ENCODE peak calls at places on chromosome 7, in four cellular contexts. G is H9, F is neuronal stem cell, J is mesendoderm. V is an unnamed sample.

GRCh38 chr7:2709553-2710165 is 21.7 kb downstream of the AMZ1 start:
- DNase-seq in G (peak; percentile 95), F (peak; percentile 62), J (peak; percentile 87), V (peak; percentile 93)

GRCh38 chr7:99374121-99375064 is at the start of gene ARPC1B:
- DNase-seq in G (peak; percentile 85), F (peak; percentile 67), J (peak; percentile 83), V (no peak)

GRCh38 chr7:139482122-139482521 is 1.4 kb downstream of the KLRG2 start:
- DNase-seq in G (no peak), F (no peak), J (no peak), V (no peak)

GRCh38 chr7:135910393-135911036 is 66.6 kb downstream of the MTPN start:
- DNase-seq in G (no peak), F (no peak), J (no peak), V (no peak)

GRCh38 chr7:47100815-47101435 is 481.0 kb downstream of the TNS3 start:
- DNase-seq in G (peak; percentile 78), F (peak; percentile 20), J (peak; percentile 77), V (peak; percentile 81)

GRCh38 chr7:140330128-140330527 is 68.2 kb downstream of the SLC37A3 start:
- DNase-seq in G (no peak), F (no peak), J (no peak), V (no peak)

GRCh38 chr7:106464169-106464568 is 179.4 kb upstream of the NAMPT start:
- DNase-seq in G (no peak), F (no peak), J (no peak), V (no peak)

GRCh38 chr7:139737221-139738100 is 40.3 kb downstream of the HIPK2 start:
- DNase-seq in G (no peak), F (no peak), J (no peak), V (no peak)

GRCh38 chr7:100465702-100466311 is 1.7 kb upstream of the SPACDR start:
- DNase-seq in G (peak; percentile 80), F (peak; percentile 54), J (peak; percentile 86), V (no peak)

GRCh38 chr7:84251183-84251845 is 56.7 kb upstream of the SEMA3A start:
- DNase-seq in G (no peak), F (no peak), J (peak; percentile 32), V (no peak)

GRCh38 chr7:525740-526139 is 6.1 kb upstream of the PDGFA start:
- DNase-seq in G (no peak), F (no peak), J (no peak), V (no peak)

GRCh38 chr7:43763183-43763582 is 4.7 kb downstream of the BLVRA start:
- DNase-seq in G (peak; percentile 54), F (no peak), J (peak; percentile 64), V (no peak)

GRCh38 chr7:78203042-78203720 is 404.6 kb downstream of the PHTF2 start:
- DNase-seq in G (no peak), F (no peak), J (no peak), V (no peak)

GRCh38 chr7:26865094-26865388 is 651 bp upstream of the SKAP2 start:
- DNase-seq in G (no peak), F (no peak), J (no peak), V (no peak)

GRCh38 chr7:93921190-93921585 is 347 bp upstream of the GNG11 start:
- DNase-seq in G (no peak), F (no peak), J (no peak), V (no peak)

GRCh38 chr7:57819491-57819981 is 369.6 kb downstream of the ZNF716 start:
- DNase-seq in G (no peak), F (no peak), J (no peak), V (no peak)

GRCh38 chr7:129494041-129494440 is 8.3 kb upstream of the SMKR1 start:
- DNase-seq in G (no peak), F (no peak), J (no peak), V (no peak)

GRCh38 chr7:79713281-79713680 is 259.8 kb upstream of the MAGI2 start:
- DNase-seq in G (no peak), F (no peak), J (no peak), V (no peak)

GRCh38 chr7:2495402-2496309 is 19.5 kb upstream of the GRIFIN start:
- DNase-seq in G (no peak), F (peak; percentile 87), J (peak; percentile 73), V (no peak)

GRCh38 chr7:70036695-70037094 is 438.4 kb downstream of the AUTS2 start:
- DNase-seq in G (no peak), F (no peak), J (peak; percentile 38), V (no peak)

GRCh38 chr7:98278408-98278807 is 3.1 kb upstream of the BRI3 start:
- DNase-seq in G (no peak), F (no peak), J (no peak), V (no peak)

GRCh38 chr7:7861211-7861633 is 107.4 kb upstream of the GLCCI1 start:
- DNase-seq in G (no peak), F (no peak), J (no peak), V (no peak)

GRCh38 chr7:42123716-42124115 is 113.3 kb downstream of the GLI3 start:
- DNase-seq in G (no peak), F (no peak), J (no peak), V (no peak)

GRCh38 chr7:15888090-15888489 is 201.6 kb upstream of the MEOX2 start:
- DNase-seq in G (no peak), F (no peak), J (no peak), V (no peak)
- H3K23ac ChIP-seq in G (no peak overlapping the region), F (no peak overlapping the region), J (no peak overlapping the region), V (no peak overlapping the region)

GRCh38 chr7:34837316-34837715 is 179.3 kb downstream of the NPSR1 start:
- DNase-seq in G (no peak), F (no peak), J (no peak), V (no peak)
- H3K23ac ChIP-seq in G (no peak overlapping the region), F (no peak overlapping the region), J (no peak overlapping the region), V (no peak overlapping the region)

GRCh38 chr7:22781230-22781711 is 41.4 kb downstream of the TOMM7 start:
- DNase-seq in G (no peak), F (no peak), J (peak; percentile 49), V (no peak)
- H3K23ac ChIP-seq in G (no peak overlapping the region), F (no peak overlapping the region), J (no peak overlapping the region), V (no peak overlapping the region)

GRCh38 chr7:76291346-76292205 is 10.9 kb upstream of the HSPB1 start:
- DNase-seq in G (peak; percentile 97), F (peak; percentile 86), J (peak; percentile 98), V (peak; percentile 99)

GRCh38 chr7:76292206-76292573 is 10.3 kb upstream of the HSPB1 start:
- DNase-seq in G (no peak), F (no peak), J (no peak), V (no peak)

GRCh38 chr7:76293407-76293901 is 9.0 kb upstream of the HSPB1 start:
- DNase-seq in G (no peak), F (no peak), J (no peak), V (no peak)

GRCh38 chr7:76296743-76297740 is 5.4 kb upstream of the HSPB1 start:
- DNase-seq in G (no peak), F (no peak), J (no peak), V (no peak)

GRCh38 chr7:76294344-76295024 is 8.0 kb upstream of the HSPB1 start:
- DNase-seq in G (peak; percentile 83), F (no peak), J (peak; percentile 93), V (no peak)
- H3K23ac ChIP-seq in G (no peak overlapping the region), F (peak overlapping the region; percentile 85), J (no peak overlapping the region), V (no peak overlapping the region)

GRCh38 chr7:39022796-39023195 is 45.1 kb downstream of the POU6F2 start:
- DNase-seq in G (no peak), F (no peak), J (no peak), V (no peak)

GRCh38 chr7:39016609-39017008 is 38.9 kb downstream of the POU6F2 start:
- DNase-seq in G (no peak), F (no peak), J (peak; percentile 10), V (no peak)

GRCh38 chr7:39017369-39017768 is 39.7 kb downstream of the POU6F2 start:
- DNase-seq in G (no peak), F (no peak), J (peak; percentile 60), V (no peak)
- H3K23ac ChIP-seq in G (no peak overlapping the region), F (no peak overlapping the region), J (no peak overlapping the region), V (no peak overlapping the region)

DNA sequence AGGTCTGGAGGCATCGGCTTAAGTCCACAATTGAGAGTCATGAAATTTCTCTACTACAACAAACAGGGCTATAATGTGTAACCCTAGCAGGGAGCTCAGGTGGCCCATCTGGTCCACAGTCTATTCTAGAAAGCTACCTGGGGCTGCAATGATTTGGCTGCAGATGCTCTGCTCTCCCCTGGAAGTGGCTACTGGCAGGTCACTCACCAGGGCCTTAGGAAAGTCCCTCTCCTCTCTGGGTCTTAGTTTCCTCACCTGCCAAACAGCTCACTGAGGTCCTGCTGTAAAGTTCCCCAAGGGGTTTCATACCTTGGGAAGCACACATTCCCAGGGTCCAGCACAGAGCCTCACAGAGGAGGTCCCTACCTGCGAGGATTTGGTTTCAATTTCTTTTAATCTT is 2.5 kb downstream of the IGFBP3 start:
- DNase-seq in G (no peak), F (no peak), J (no peak), V (no peak)
- H3K23ac ChIP-seq in G (no peak overlapping the region), F (no peak overlapping the region), J (no peak overlapping the region), V (no peak overlapping the region)

GRCh38 chr7:5045558-5046396 is at the start of gene RBAK:
- DNase-seq in G (peak; percentile 99), F (peak; percentile 81), J (peak; percentile 98), V (peak; percentile 97)
- H3K23ac ChIP-seq in G (no peak within 1 kb of the TSS), F (peak within 1 kb of the TSS; percentile 93), J (no peak within 1 kb of the TSS), V (no peak within 1 kb of the TSS)

GRCh38 chr7:33128990-33129805 is at the start of gene BBS9:
- DNase-seq in G (peak; percentile 97), F (peak; percentile 94), J (peak; percentile 99), V (peak; percentile 91)
- H3K23ac ChIP-seq in G (no peak within 1 kb of the TSS), F (no peak within 1 kb of the TSS), J (no peak within 1 kb of the TSS), V (no peak within 1 kb of the TSS)

DNA sequence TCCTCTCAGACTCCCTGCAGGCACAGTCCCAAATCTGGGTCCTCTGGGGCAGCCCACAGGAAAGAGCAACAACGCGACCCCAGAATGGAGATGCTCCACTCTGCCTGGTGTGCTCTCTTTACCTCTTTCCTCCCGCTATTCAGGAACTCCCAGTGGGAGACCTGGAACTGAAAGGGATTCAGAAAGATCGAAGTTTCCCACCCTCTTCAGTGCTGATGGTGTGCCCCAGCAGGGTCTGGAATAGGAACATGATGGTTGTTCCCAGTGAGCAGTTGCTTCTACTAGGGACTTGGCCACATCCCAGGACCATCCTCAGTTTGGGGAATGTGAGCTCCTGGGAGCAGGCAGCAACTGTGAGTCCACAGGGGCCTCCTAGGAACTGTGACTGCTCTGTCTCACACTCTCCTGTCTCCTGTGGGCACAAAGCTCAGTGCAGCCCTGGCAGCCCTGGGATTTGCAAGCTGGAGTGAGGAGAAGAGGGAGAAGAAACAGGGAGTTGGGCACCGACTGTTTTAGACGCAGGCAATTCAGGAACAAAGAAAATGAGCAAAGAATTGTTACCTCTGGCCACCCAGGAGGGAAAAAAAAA is 17.9 kb downstream of the OR6V1 start:
- DNase-seq in G (no peak), F (no peak), J (peak; percentile 54), V (no peak)
- H3K23ac ChIP-seq in G (no peak overlapping the region), F (no peak overlapping the region), J (no peak overlapping the region), V (no peak overlapping the region)

GRCh38 chr7:32163141-32163806 is 93.1 kb upstream of the PDE1C start:
- DNase-seq in G (no peak), F (no peak), J (peak; percentile 68), V (no peak)
- H3K23ac ChIP-seq in G (no peak overlapping the region), F (no peak overlapping the region), J (no peak overlapping the region), V (no peak overlapping the region)